ENCODE peak calls at places on chromosomes 12 and 14, in four cellular contexts. B, C, K and V are unnamed samples.
A peak's percentile ranks its signal among the peaks of the same experiment; 100 is the strongest.

GRCh38 chr14:99677231-99677891 is 6.7 kb upstream of the CYP46A1 start:
- DNase-seq in B (no peak), C (no peak), K (peak; percentile 37), V (no peak)

GRCh38 chr14:61512508-61512907 is 182.8 kb upstream of the HIF1A start:
- DNase-seq in B (no peak), C (no peak), K (peak; percentile 75), V (peak; percentile 43)

GRCh38 chr14:38731962-38732361 is 371.1 kb downstream of the SEC23A start:
- DNase-seq in B (no peak), C (no peak), K (no peak), V (no peak)

GRCh38 chr12:129570796-129571400 is 332.9 kb downstream of the TMEM132D start:
- DNase-seq in B (no peak), C (no peak), K (no peak), V (no peak)

GRCh38 chr12:84779169-84779568 is 133.4 kb downstream of the SLC6A15 start:
- DNase-seq in B (no peak), C (peak; percentile 35), K (no peak), V (peak; percentile 26)

GRCh38 chr14:91911474-91912032 is 35.9 kb downstream of the FBLN5 start:
- DNase-seq in B (peak; percentile 42), C (peak; percentile 88), K (peak; percentile 72), V (peak; percentile 61)

GRCh38 chr14:35470775-35471174 is 63.2 kb upstream of the INSM2 start:
- DNase-seq in B (no peak), C (peak; percentile 72), K (peak; percentile 30), V (peak; percentile 49)

GRCh38 chr12:6281081-6281809 is 29.2 kb upstream of the PLEKHG6 start:
- DNase-seq in B (no peak), C (no peak), K (no peak), V (no peak)

GRCh38 chr12:4297617-4298016 is 23.4 kb upstream of the TIGAR start:
- DNase-seq in B (no peak), C (no peak), K (no peak), V (no peak)

GRCh38 chr12:62127516-62127915 is 132.7 kb upstream of the USP15 start:
- DNase-seq in B (no peak), C (no peak), K (no peak), V (no peak)

GRCh38 chr12:93425736-93426363 is 15.9 kb downstream of the UBE2N start:
- DNase-seq in B (no peak), C (no peak), K (no peak), V (no peak)

GRCh38 chr12:57450057-57450456 is 5.0 kb upstream of the INHBE start:
- DNase-seq in B (no peak), C (no peak), K (no peak), V (no peak)

GRCh38 chr12:57452937-57453509 is 2.1 kb upstream of the INHBE start:
- DNase-seq in B (peak; percentile 81), C (peak; percentile 95), K (peak; percentile 89), V (peak; percentile 86)

GRCh38 chr12:57452181-57452936 is 2.7 kb upstream of the INHBE start:
- DNase-seq in B (no peak), C (peak; percentile 27), K (peak; percentile 93), V (peak; percentile 64)

GRCh38 chr12:57449375-57449774 is 5.7 kb upstream of the INHBE start:
- DNase-seq in B (no peak), C (no peak), K (no peak), V (no peak)

DNA sequence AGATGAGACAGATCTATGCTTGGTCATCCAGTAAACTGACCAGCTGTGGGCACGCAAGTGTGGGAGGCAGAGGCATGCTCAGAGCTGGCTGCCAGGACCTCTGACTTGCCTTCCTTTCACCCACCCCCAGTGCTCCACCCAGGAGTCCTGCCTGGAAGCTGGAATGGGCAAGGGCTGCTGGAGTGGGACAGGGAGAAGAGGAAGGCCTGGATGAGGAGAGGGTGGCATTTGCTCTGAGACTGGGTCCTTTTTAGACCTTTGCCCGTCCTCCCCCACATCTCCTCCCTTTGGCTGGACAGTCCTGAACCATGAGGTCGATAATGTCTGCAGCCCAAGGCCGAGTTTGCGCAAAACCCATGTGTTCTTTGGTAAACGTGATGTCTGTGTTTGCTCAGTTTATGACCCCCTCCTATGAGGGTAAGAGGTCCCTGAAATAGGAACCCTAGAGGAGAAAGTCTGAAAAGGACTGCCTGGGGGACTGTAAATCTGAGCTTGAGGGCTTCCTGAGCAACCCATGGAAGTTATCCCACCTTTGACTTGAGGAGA is 3.8 kb upstream of the INHBE start:
- DNase-seq in B (no peak), C (no peak), K (peak; percentile 74), V (no peak)
- H3F3A ChIP-seq in B (no peaks in the 10 kb centered on the region), C (peaks cover 4% of the 10 kb centered on the region), K (peaks cover 11% of the 10 kb centered on the region), V (no peaks in the 10 kb centered on the region)

GRCh38 chr12:88185279-88185678 is 43.2 kb downstream of the TMTC3 start:
- DNase-seq in B (no peak), C (no peak), K (no peak), V (no peak)

GRCh38 chr12:88179436-88180014 is 37.4 kb downstream of the TMTC3 start:
- DNase-seq in B (no peak), C (no peak), K (no peak), V (no peak)

GRCh38 chr12:88184196-88184595 is 42.1 kb downstream of the TMTC3 start:
- DNase-seq in B (no peak), C (no peak), K (no peak), V (no peak)

GRCh38 chr12:88182431-88182830 is 40.3 kb downstream of the TMTC3 start:
- DNase-seq in B (no peak), C (no peak), K (no peak), V (peak; percentile 83)

GRCh38 chr12:88181881-88182280 is 39.8 kb downstream of the TMTC3 start:
- DNase-seq in B (no peak), C (no peak), K (no peak), V (no peak)
- H2AFZ ChIP-seq in B (no peak overlapping the region), C (no peak overlapping the region), K (no peak overlapping the region), V (no peak overlapping the region)

GRCh38 chr12:108172033-108172432 is 42.9 kb downstream of the WSCD2 start:
- DNase-seq in B (no peak), C (no peak), K (no peak), V (no peak)
- H3F3A ChIP-seq in B (no peaks in the 10 kb centered on the region), C (peaks cover 2% of the 10 kb centered on the region), K (no peaks in the 10 kb centered on the region), V (no peaks in the 10 kb centered on the region)

GRCh38 chr12:91620949-91621348 is 438.3 kb upstream of the DCN start:
- DNase-seq in B (no peak), C (no peak), K (no peak), V (no peak)
- H2AFZ ChIP-seq in B (no peak overlapping the region), C (peak overlapping the region; percentile 76), K (no peak overlapping the region), V (no peak overlapping the region)

GRCh38 chr14:76918751-76919421 is 92.7 kb downstream of the LRRC74A start:
- DNase-seq in B (peak; percentile 74), C (peak; percentile 75), K (peak; percentile 99), V (peak; percentile 96)

GRCh38 chr14:76917158-76917596 is 91.0 kb downstream of the LRRC74A start:
- DNase-seq in B (peak; percentile 67), C (peak; percentile 96), K (peak; percentile 85), V (peak; percentile 85)

GRCh38 chr14:76918176-76918750 is 92.1 kb downstream of the LRRC74A start:
- DNase-seq in B (peak; percentile 57), C (no peak), K (peak; percentile 93), V (no peak)

GRCh38 chr14:76919431-76919810 is 93.2 kb downstream of the LRRC74A start:
- DNase-seq in B (no peak), C (no peak), K (no peak), V (peak; percentile 73)

GRCh38 chr14:76917759-76918175 is 91.6 kb downstream of the LRRC74A start:
- DNase-seq in B (no peak), C (no peak), K (peak; percentile 56), V (no peak)
- H3F3A ChIP-seq in B (peaks cover 50% of the 10 kb centered on the region), C (peaks cover 16% of the 10 kb centered on the region), K (peaks cover 20% of the 10 kb centered on the region), V (peaks cover 6% of the 10 kb centered on the region)